ENCODE peak calls at places on chromosomes 5 and 9, in ten cellular contexts. L is trophoblast cell; N is upper lobe of left lung; D is left ventricle myocardium inferior; A is CD8-positive, alpha-beta memory T cell; U is upper lobe of right lung; Y is H7; R is suprapubic skin; P is HCT116; M is brain microvascular endothelial cell. S is an unnamed sample. For H3K27me3, the result is how much of the 10 kb centered on the place peaks cover.

GRCh38 chr9:21455320-21455719 is 15.1 kb downstream of the IFNA1 start:
- DNase-seq in U (no peak), A (no peak), R (no peak), Y (peak), N (no peak), L (peak), D (no peak), M (peak), P (peak), S (no peak)

GRCh38 chr9:127897194-127897692 is 2.2 kb downstream of the ST6GALNAC6 start:
- DNase-seq in R (peak), L (no peak), N (peak), D (peak), U (peak), A (no peak), P (no peak), M (peak), Y (peak), S (peak)

GRCh38 chr5:164119806-164120440 is 614.5 kb downstream of the MAT2B start:
- DNase-seq in M (no peak), N (no peak), Y (peak), A (no peak), L (no peak), U (no peak), R (no peak), P (no peak), D (no peak), S (peak)

GRCh38 chr5:67377651-67378050 is 181.1 kb upstream of the CD180 start:
- DNase-seq in N (peak), R (no peak), L (no peak), M (no peak), P (no peak), D (no peak), U (no peak), Y (no peak), A (no peak), S (no peak)

GRCh38 chr5:156913719-156914370 is 49.2 kb downstream of the TIMD4 start:
- DNase-seq in R (no peak), A (no peak), M (no peak), L (no peak), N (no peak), D (no peak), Y (peak), U (no peak), P (no peak), S (no peak)

GRCh38 chr5:6730407-6730806 is 17.2 kb downstream of the TENT4A start:
- DNase-seq in L (no peak), D (no peak), R (peak), U (peak), A (no peak), N (no peak), M (no peak), P (no peak), Y (peak), S (no peak)

GRCh38 chr9:127741831-127742434 is 6.8 kb upstream of the TOR2A start:
- DNase-seq in Y (peak), M (no peak), U (peak), N (peak), L (peak), R (peak), D (peak), A (no peak), P (peak), S (peak)

GRCh38 chr5:132011561-132012384 is at the start of gene ACSL6:
- DNase-seq in P (no peak), M (no peak), R (peak), Y (peak), L (peak), N (peak), D (no peak), U (peak), A (peak), S (no peak)

GRCh38 chr9:2477755-2478154 is 143.8 kb upstream of the VLDLR start:
- DNase-seq in L (no peak), P (no peak), Y (no peak), A (no peak), D (no peak), M (peak), R (no peak), N (no peak), U (no peak), S (no peak)

GRCh38 chr9:19812194-19812593 is 23.4 kb upstream of the SLC24A2 start:
- DNase-seq in U (no peak), Y (no peak), D (no peak), A (no peak), L (no peak), M (no peak), P (no peak), R (no peak), N (no peak), S (no peak)

GRCh38 chr5:66960373-66961137 is 236.0 kb downstream of the CD180 start:
- DNase-seq in U (no peak), A (no peak), R (no peak), D (no peak), M (peak), P (no peak), N (no peak), L (no peak), Y (peak), S (peak)

GRCh38 chr5:147189109-147189424 is 45.8 kb upstream of the STK32A start:
- DNase-seq in M (no peak), P (no peak), U (no peak), N (no peak), A (no peak), L (no peak), Y (no peak), D (no peak), R (no peak), S (no peak)

GRCh38 chr5:123094227-123094918 is 5.3 kb downstream of the PRDM6 start:
- DNase-seq in A (no peak), R (no peak), U (no peak), N (no peak), D (no peak), M (no peak), P (no peak), L (no peak), Y (peak), S (no peak)

GRCh38 chr9:77802512-77803293 is 154.6 kb upstream of the GNA14 start:
- DNase-seq in Y (no peak), R (no peak), M (no peak), D (no peak), U (no peak), A (no peak), N (no peak), P (no peak), L (no peak), S (no peak)

GRCh38 chr5:66436721-66437120 is 159.5 kb upstream of the MAST4 start:
- DNase-seq in R (no peak), M (no peak), N (no peak), U (no peak), P (peak), A (no peak), D (no peak), L (peak), Y (peak), S (no peak)

GRCh38 chr5:127092690-127093089 is 19.4 kb upstream of the C5orf63 start:
- DNase-seq in M (peak), A (no peak), U (no peak), D (no peak), N (no peak), Y (no peak), L (no peak), P (no peak), R (no peak), S (peak)

GRCh38 chr9:95516736-95517558 is at the start of gene PTCH1:
- DNase-seq in M (no peak), L (no peak), D (peak), R (peak), A (peak), Y (peak), P (no peak), U (peak), N (peak), S (peak)

GRCh38 chr5:127442085-127442484 is 75.4 kb upstream of the PRRC1 start:
- DNase-seq in M (no peak), N (no peak), P (no peak), R (no peak), Y (no peak), L (no peak), U (no peak), D (no peak), A (no peak), S (peak)

GRCh38 chr5:61431923-61432620 is 100.0 kb downstream of the ZSWIM6 start:
- DNase-seq in N (no peak), M (no peak), P (no peak), A (no peak), L (no peak), Y (no peak), D (no peak), U (no peak), R (no peak), S (peak)

GRCh38 chr5:62795912-62796311 is 217.3 kb downstream of the LRRC70 start:
- DNase-seq in D (no peak), L (no peak), M (no peak), Y (no peak), P (no peak), U (no peak), A (no peak), N (no peak), R (no peak), S (no peak)

GRCh38 chr9:84146893-84147705 is 166.5 kb downstream of the RMI1 start:
- DNase-seq in D (no peak), Y (no peak), P (no peak), N (no peak), A (no peak), R (no peak), L (no peak), U (no peak), M (no peak), S (no peak)

GRCh38 chr9:26535146-26535545 is 357.5 kb downstream of the CAAP1 start:
- DNase-seq in U (no peak), Y (no peak), N (no peak), M (no peak), P (no peak), L (no peak), D (no peak), R (no peak), A (no peak), S (no peak)

GRCh38 chr9:131677051-131677444 is 62.8 kb downstream of the RAPGEF1 start:
- DNase-seq in Y (no peak), R (no peak), N (no peak), P (no peak), A (no peak), D (no peak), M (no peak), L (no peak), U (no peak), S (peak)

GRCh38 chr5:126122942-126123341 is 300.3 kb upstream of the GRAMD2B start:
- DNase-seq in L (no peak), D (no peak), Y (no peak), A (no peak), P (no peak), N (no peak), U (no peak), R (no peak), M (no peak), S (no peak)

GRCh38 chr9:99126312-99126711 is 21.4 kb downstream of the TGFBR1 start:
- DNase-seq in P (no peak), N (no peak), R (no peak), L (no peak), U (no peak), D (no peak), A (no peak), M (no peak), Y (no peak), S (peak)

GRCh38 chr5:142290574-142291299 is 34.1 kb downstream of the SPRY4 start:
- DNase-seq in N (no peak), M (peak), R (no peak), P (no peak), L (no peak), D (peak), A (no peak), Y (no peak), U (no peak), S (peak)

GRCh38 chr5:43065384-43066230 is 25.5 kb upstream of the ANXA2R start:
- DNase-seq in A (peak), D (peak), R (peak), L (peak), M (peak), P (no peak), Y (no peak), U (peak), N (peak), S (peak)

GRCh38 chr5:139960723-139961383 is 82.2 kb downstream of the NRG2 start:
- DNase-seq in Y (peak), U (peak), M (no peak), N (no peak), R (no peak), P (no peak), L (no peak), A (no peak), D (no peak), S (no peak)

GRCh38 chr5:80975065-80975464 is 14.9 kb downstream of the RASGRF2 start:
- DNase-seq in L (no peak), Y (no peak), M (peak), D (no peak), R (no peak), P (no peak), A (no peak), U (no peak), N (no peak), S (peak)

GRCh38 chr5:51908215-51908614 is 525.0 kb downstream of the ISL1 start:
- DNase-seq in U (no peak), R (no peak), A (no peak), M (no peak), N (no peak), D (no peak), P (no peak), Y (no peak), L (no peak), S (no peak)

GRCh38 chr9:135226369-135227050 is 139.0 kb downstream of the OLFM1 start:
- DNase-seq in P (no peak), L (no peak), R (peak), D (peak), Y (no peak), A (no peak), U (peak), N (no peak), M (no peak), S (no peak)
- H3K27me3 ChIP-seq in P (under half), L (under half), R (half or more), D (half or more), Y (under half), A (under half), U (under half), N (under half), M (under half), S (under half)

GRCh38 chr5:159106193-159106568 is 6.5 kb upstream of the EBF1 start:
- DNase-seq in P (no peak), U (no peak), N (no peak), L (no peak), M (no peak), D (no peak), A (no peak), Y (peak), R (no peak), S (no peak)

GRCh38 chr5:159104058-159104651 is 4.4 kb upstream of the EBF1 start:
- DNase-seq in P (no peak), Y (peak), U (peak), R (peak), D (no peak), L (no peak), N (peak), A (no peak), M (peak), S (peak)

GRCh38 chr5:159106569-159107282 is 7.0 kb upstream of the EBF1 start:
- DNase-seq in N (peak), D (peak), M (peak), R (peak), A (peak), L (peak), Y (peak), U (peak), P (peak), S (peak)

GRCh38 chr5:159104759-159105317 is 5.1 kb upstream of the EBF1 start:
- DNase-seq in D (no peak), P (no peak), Y (peak), A (no peak), R (no peak), L (no peak), M (no peak), N (no peak), U (no peak), S (no peak)

GRCh38 chr5:159105318-159106053 is 5.8 kb upstream of the EBF1 start:
- DNase-seq in L (no peak), Y (peak), M (no peak), R (no peak), P (no peak), A (no peak), N (peak), U (no peak), D (no peak), S (no peak)
- H3K4me3 ChIP-seq in L (no peak), Y (peak), M (no peak), R (no peak), P (no peak), A (no peak), N (no peak), U (no peak), D (peak), S (peak)

GRCh38 chr5:55188656-55189380 is 15.8 kb upstream of the CDC20B start:
- DNase-seq in Y (no peak), U (no peak), R (no peak), N (no peak), A (no peak), M (no peak), D (no peak), L (no peak), P (no peak), S (no peak)
- H3K27me3 ChIP-seq in Y (under half), U (half or more), R (half or more), N (under half), A (under half), M (under half), D (half or more), L (under half), P (under half), S (half or more)

GRCh38 chr9:133426011-133426410 is 3.8 kb downstream of the ADAMTS13 start:
- DNase-seq in A (no peak), U (no peak), M (no peak), L (no peak), Y (no peak), N (no peak), R (no peak), D (no peak), P (no peak), S (no peak)

GRCh38 chr9:133429216-133429613 is 7.0 kb downstream of the ADAMTS13 start:
- DNase-seq in N (no peak), Y (peak), U (no peak), P (no peak), L (no peak), D (no peak), R (no peak), A (no peak), M (no peak), S (no peak)

GRCh38 chr9:133429641-133430161 is 7.5 kb downstream of the ADAMTS13 start:
- DNase-seq in Y (peak), P (no peak), N (peak), M (peak), D (no peak), R (no peak), U (no peak), L (no peak), A (no peak), S (peak)

GRCh38 chr9:133428579-133429215 is 6.5 kb downstream of the ADAMTS13 start:
- DNase-seq in D (no peak), L (no peak), M (no peak), P (no peak), Y (peak), N (peak), U (no peak), A (no peak), R (no peak), S (no peak)

DNA sequence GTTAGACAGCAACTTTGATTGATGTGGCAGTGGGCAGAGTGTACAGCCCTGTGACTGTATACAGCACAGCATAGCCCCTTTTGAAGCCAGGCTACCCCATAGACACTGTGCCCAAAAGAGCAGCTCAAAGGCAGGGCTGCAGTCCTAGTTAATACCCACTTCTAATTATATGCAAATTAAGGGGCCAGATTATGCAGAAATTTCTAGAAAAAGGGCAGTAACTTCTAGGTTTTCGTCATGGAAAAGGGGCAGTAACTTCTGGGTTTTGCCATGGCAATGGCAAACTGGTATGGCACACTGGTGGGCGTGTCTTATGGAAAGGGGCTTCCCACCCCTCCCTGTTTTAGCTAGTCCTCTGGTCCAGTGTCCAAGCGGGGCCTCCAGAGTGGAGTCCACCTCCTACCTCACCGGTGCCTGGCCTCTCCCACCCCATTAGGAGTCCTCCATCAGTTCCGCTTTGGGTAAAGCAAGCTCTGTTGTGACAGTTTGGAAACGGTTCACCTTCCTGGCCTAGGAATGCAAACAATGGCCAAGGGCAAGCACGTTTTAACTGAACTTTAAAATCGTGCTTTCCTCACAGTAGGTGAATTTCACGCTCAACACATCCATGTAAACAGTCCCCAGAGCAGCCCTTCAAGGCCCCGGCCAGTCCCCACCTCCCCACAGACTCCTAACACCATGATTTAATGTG is 5.6 kb downstream of the ADAMTS13 start:
- DNase-seq in P (no peak), Y (peak), D (no peak), A (no peak), M (no peak), R (no peak), N (no peak), U (no peak), L (no peak), S (no peak)
- H3K4me3 ChIP-seq in P (no peak), Y (peak), D (peak), A (no peak), M (no peak), R (peak), N (no peak), U (no peak), L (no peak), S (no peak)

GRCh38 chr9:969693-970309 is 6.7 kb upstream of the DMRT3 start:
- DNase-seq in L (no peak), Y (peak), D (no peak), R (no peak), U (no peak), M (no peak), N (peak), A (no peak), P (no peak), S (no peak)
- H3K27me3 ChIP-seq in L (half or more), Y (half or more), D (half or more), R (half or more), U (half or more), M (half or more), N (under half), A (half or more), P (under half), S (half or more)

DNA sequence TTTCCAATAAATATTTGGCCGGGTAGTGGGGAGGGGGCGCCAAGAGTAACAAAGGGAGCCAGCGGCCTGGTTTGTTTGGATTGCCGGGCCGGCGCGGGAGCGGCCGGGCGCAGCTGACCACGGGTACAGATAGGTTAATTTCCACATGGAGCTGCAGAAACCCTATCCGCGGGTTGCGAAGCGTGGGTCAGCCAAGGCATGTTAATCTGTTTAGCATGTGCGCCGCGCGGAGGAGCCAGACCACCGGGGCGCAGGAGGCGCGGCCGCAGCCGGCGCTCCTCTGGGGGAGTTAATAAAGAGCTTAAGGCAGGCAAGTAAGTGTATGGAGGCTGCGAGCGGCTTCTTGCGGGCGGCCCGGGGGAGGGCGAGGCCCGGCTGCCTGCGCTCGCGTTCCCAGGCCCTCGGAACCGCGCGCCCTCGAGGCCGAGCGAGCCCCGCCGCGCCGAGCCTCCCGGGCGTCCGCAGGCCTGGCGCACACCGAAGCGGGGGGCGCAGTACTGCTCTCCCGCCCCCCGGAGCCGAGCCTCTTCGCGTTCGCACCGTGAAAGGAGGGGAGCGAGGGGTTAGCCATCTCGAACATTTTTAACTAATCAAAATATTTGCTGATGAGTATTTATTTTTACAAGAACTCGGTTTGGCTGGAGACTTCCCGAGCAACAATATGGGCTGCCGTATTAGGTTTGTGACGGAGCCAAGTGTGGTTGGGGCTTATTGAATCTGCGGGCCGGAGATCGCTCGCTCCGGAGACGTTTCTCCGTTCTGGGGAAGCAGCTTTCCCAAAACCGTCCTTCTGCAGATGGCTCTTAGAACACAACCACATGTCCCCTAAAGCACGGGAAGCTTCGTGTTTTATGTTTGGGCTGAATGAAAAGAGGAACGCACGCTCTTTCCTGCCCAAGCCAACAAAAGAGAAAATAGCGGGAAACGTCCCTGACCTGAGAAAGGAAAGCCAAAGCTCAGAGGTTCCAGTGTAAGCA is 28.9 kb downstream of the FOXD1 start:
- DNase-seq in L (no peak), P (no peak), R (no peak), M (peak), Y (peak), D (no peak), A (no peak), N (peak), U (no peak), S (peak)
- H3K4me3 ChIP-seq in L (no peak), P (no peak), R (peak), M (peak), Y (peak), D (peak), A (no peak), N (no peak), U (no peak), S (peak)

GRCh38 chr9:79661926-79662552 is 90.3 kb downstream of the TLE4 start:
- DNase-seq in U (no peak), Y (no peak), D (no peak), P (no peak), L (no peak), N (no peak), R (no peak), M (no peak), A (no peak), S (no peak)
- H3K27me3 ChIP-seq in U (under half), Y (under half), D (under half), P (under half), L (under half), N (under half), R (under half), M (under half), A (under half), S (under half)

GRCh38 chr9:33815781-33816180 is 1.2 kb upstream of the UBE2R2 start:
- DNase-seq in Y (no peak), R (no peak), N (no peak), M (no peak), P (no peak), U (no peak), A (no peak), D (no peak), L (no peak), S (no peak)
- H3K4me3 ChIP-seq in Y (no peak), R (peak), N (no peak), M (no peak), P (no peak), U (no peak), A (no peak), D (no peak), L (no peak), S (no peak)

S was measured in astrocyte.